ENCODE peak calls at places on chromosomes 1 and 21, in eight cellular contexts. One of them, this sample, is unnamed.

GRCh38 chr1:248802454-248802853 is 23.3 kb downstream of the SH3BP5L start:
- DNase-seq in A549: no peak
- DNase-seq in aorta: no peak
- DNase-seq in left colon: peak; percentile 62
- DNase-seq in stimulated activated CD8-positive, alpha-beta memory T cell treated with anti-CD3 and anti-CD28 coated beads, Interleukin-2, amount 100 ng/mL, for 1 hour: no peak
- DNase-seq in uterus: no peak
- DNase-seq in DMS79: no peak
- DNase-seq in NCI-H1092: no peak
- DNase-seq in this sample: no peak

GRCh38 chr21:46038871-46039397 is 57.4 kb downstream of the COL6A1 start:
- DNase-seq in A549: no peak
- DNase-seq in uterus: peak; percentile 78
- DNase-seq in left colon: no peak
- DNase-seq in NCI-H1092: no peak
- DNase-seq in stimulated activated CD8-positive, alpha-beta memory T cell treated with anti-CD3 and anti-CD28 coated beads, Interleukin-2, amount 100 ng/mL, for 1 hour: no peak
- DNase-seq in aorta: peak; percentile 86
- DNase-seq in DMS79: no peak
- DNase-seq in this sample: peak; percentile 81

GRCh38 chr1:205294175-205294913 is 27.2 kb downstream of the NUAK2 start:
- DNase-seq in A549: peak; percentile 95
- DNase-seq in NCI-H1092: no peak
- DNase-seq in stimulated activated CD8-positive, alpha-beta memory T cell treated with anti-CD3 and anti-CD28 coated beads, Interleukin-2, amount 100 ng/mL, for 1 hour: no peak
- DNase-seq in uterus: peak; percentile 58
- DNase-seq in aorta: no peak
- DNase-seq in left colon: no peak
- DNase-seq in DMS79: no peak
- DNase-seq in this sample: peak; percentile 67

GRCh38 chr1:204685236-204686006 is at the start of gene LRRN2:
- DNase-seq in aorta: no peak
- DNase-seq in NCI-H1092: peak; percentile 47
- DNase-seq in left colon: peak; percentile 71
- DNase-seq in DMS79: no peak
- DNase-seq in stimulated activated CD8-positive, alpha-beta memory T cell treated with anti-CD3 and anti-CD28 coated beads, Interleukin-2, amount 100 ng/mL, for 1 hour: no peak
- DNase-seq in uterus: no peak
- DNase-seq in A549: peak; percentile 28
- DNase-seq in this sample: peak; percentile 33

GRCh38 chr1:34696230-34696629 is 58.6 kb upstream of the GJB5 start:
- DNase-seq in aorta: no peak
- DNase-seq in A549: peak; percentile 9
- DNase-seq in DMS79: no peak
- DNase-seq in left colon: no peak
- DNase-seq in NCI-H1092: no peak
- DNase-seq in uterus: no peak
- DNase-seq in stimulated activated CD8-positive, alpha-beta memory T cell treated with anti-CD3 and anti-CD28 coated beads, Interleukin-2, amount 100 ng/mL, for 1 hour: no peak
- DNase-seq in this sample: no peak

GRCh38 chr1:153212201-153212600 is 5.2 kb upstream of the PRR9 start:
- DNase-seq in stimulated activated CD8-positive, alpha-beta memory T cell treated with anti-CD3 and anti-CD28 coated beads, Interleukin-2, amount 100 ng/mL, for 1 hour: no peak
- DNase-seq in aorta: no peak
- DNase-seq in NCI-H1092: no peak
- DNase-seq in DMS79: no peak
- DNase-seq in left colon: no peak
- DNase-seq in A549: no peak
- DNase-seq in uterus: no peak
- DNase-seq in this sample: no peak

GRCh38 chr1:184771190-184771691 is 16.6 kb upstream of the EDEM3 start:
- DNase-seq in stimulated activated CD8-positive, alpha-beta memory T cell treated with anti-CD3 and anti-CD28 coated beads, Interleukin-2, amount 100 ng/mL, for 1 hour: no peak
- DNase-seq in NCI-H1092: no peak
- DNase-seq in DMS79: no peak
- DNase-seq in left colon: no peak
- DNase-seq in uterus: no peak
- DNase-seq in A549: no peak
- DNase-seq in aorta: no peak
- DNase-seq in this sample: no peak

GRCh38 chr21:44647222-44647552 is 973 bp downstream of the KRTAP10-11 start:
- DNase-seq in NCI-H1092: peak; percentile 12
- DNase-seq in A549: no peak
- DNase-seq in DMS79: peak; percentile 46
- DNase-seq in stimulated activated CD8-positive, alpha-beta memory T cell treated with anti-CD3 and anti-CD28 coated beads, Interleukin-2, amount 100 ng/mL, for 1 hour: no peak
- DNase-seq in left colon: no peak
- DNase-seq in uterus: no peak
- DNase-seq in aorta: no peak
- DNase-seq in this sample: no peak

GRCh38 chr1:89609781-89610456 is 23.0 kb upstream of the LRRC8C start:
- DNase-seq in A549: no peak
- DNase-seq in DMS79: no peak
- DNase-seq in left colon: no peak
- DNase-seq in NCI-H1092: no peak
- DNase-seq in uterus: no peak
- DNase-seq in stimulated activated CD8-positive, alpha-beta memory T cell treated with anti-CD3 and anti-CD28 coated beads, Interleukin-2, amount 100 ng/mL, for 1 hour: no peak
- DNase-seq in aorta: no peak
- DNase-seq in this sample: peak; percentile 25

GRCh38 chr1:96698332-96698983 is 23.1 kb upstream of the PTBP2 start:
- DNase-seq in DMS79: no peak
- DNase-seq in A549: no peak
- DNase-seq in uterus: no peak
- DNase-seq in NCI-H1092: no peak
- DNase-seq in stimulated activated CD8-positive, alpha-beta memory T cell treated with anti-CD3 and anti-CD28 coated beads, Interleukin-2, amount 100 ng/mL, for 1 hour: no peak
- DNase-seq in left colon: no peak
- DNase-seq in aorta: no peak
- DNase-seq in this sample: no peak